ENCODE peak calls at places on chromosomes 2 and 18, in seven cellular contexts. B, A, G, X, N, E and V are unnamed samples. For H3K4me1, the result is how much of the 10 kb centered on the place peaks cover.

GRCh38 chr2:99031991-99032390 is 96.0 kb upstream of the CRACDL start:
- DNase-seq in N (no peak), X (no peak), E (no peak), A (no peak), B (no peak), G (no peak), V (no peak)

GRCh38 chr2:219273887-219274391 is 5.2 kb upstream of the DNAJB2 start:
- DNase-seq in G (peak), X (no peak), B (no peak), E (no peak), A (no peak), N (no peak), V (no peak)

GRCh38 chr2:11546072-11546471 is 12.2 kb downstream of the GREB1 start:
- DNase-seq in N (no peak), X (no peak), E (no peak), G (no peak), A (no peak), B (no peak), V (no peak)

GRCh38 chr2:31581124-31581795 is 522 bp upstream of the SRD5A2 start:
- DNase-seq in N (no peak), A (no peak), X (no peak), G (no peak), B (no peak), E (no peak), V (no peak)

GRCh38 chr18:28802546-28802945 is 625.6 kb upstream of the CDH2 start:
- DNase-seq in E (no peak), X (no peak), G (no peak), A (no peak), N (no peak), B (no peak), V (no peak)

GRCh38 chr2:56357655-56358295 is 174.0 kb downstream of the CCDC85A start:
- DNase-seq in E (no peak), A (no peak), B (no peak), X (no peak), N (no peak), G (no peak), V (no peak)

GRCh38 chr2:143553261-143553660 is 424.0 kb downstream of the ARHGAP15 start:
- DNase-seq in N (no peak), B (no peak), X (no peak), G (no peak), A (no peak), E (no peak), V (no peak)

GRCh38 chr18:47926101-47926850 is 4.2 kb downstream of the SMAD2 start:
- DNase-seq in A (no peak), N (no peak), G (no peak), E (no peak), B (no peak), X (no peak), V (no peak)

GRCh38 chr2:15750822-15751221 is 159.2 kb downstream of the DDX1 start:
- DNase-seq in G (no peak), X (no peak), N (no peak), A (no peak), E (no peak), B (no peak), V (no peak)

GRCh38 chr2:111100765-111101162 is 19.9 kb upstream of the BCL2L11 start:
- DNase-seq in X (no peak), A (no peak), G (no peak), B (no peak), N (no peak), E (no peak), V (no peak)

GRCh38 chr2:192035731-192036442 is 158.8 kb downstream of the TMEFF2 start:
- DNase-seq in E (no peak), X (no peak), N (no peak), G (no peak), A (no peak), B (no peak), V (no peak)

GRCh38 chr2:118050386-118050785 is 36.5 kb upstream of the CCDC93 start:
- DNase-seq in N (no peak), B (no peak), X (no peak), E (no peak), A (no peak), G (no peak), V (no peak)

GRCh38 chr2:203585541-203585940 is 50.4 kb upstream of the RAPH1 start:
- DNase-seq in X (no peak), G (no peak), N (no peak), A (no peak), E (no peak), B (no peak), V (no peak)

GRCh38 chr2:98702127-98702802 is 28.7 kb downstream of the MGAT4A start:
- DNase-seq in N (no peak), B (no peak), G (no peak), A (no peak), X (no peak), E (no peak), V (no peak)

GRCh38 chr2:183995632-183996031 is 602.7 kb upstream of the ZNF804A start:
- DNase-seq in B (no peak), N (no peak), G (no peak), X (no peak), E (no peak), A (no peak), V (no peak)

GRCh38 chr2:19879115-19879514 is 22.7 kb downstream of the TTC32 start:
- DNase-seq in E (no peak), A (no peak), B (no peak), N (no peak), X (no peak), G (no peak), V (peak)

GRCh38 chr18:23438046-23438377 is 15.1 kb upstream of the RIOK3 start:
- DNase-seq in G (no peak), E (no peak), X (no peak), B (no peak), A (no peak), N (no peak), V (no peak)

GRCh38 chr18:26386421-26386820 is 160.2 kb downstream of the TAF4B start:
- DNase-seq in A (no peak), X (no peak), B (no peak), G (no peak), E (no peak), N (no peak), V (no peak)

GRCh38 chr2:169109502-169110409 is 40.4 kb downstream of the DHRS9 start:
- DNase-seq in G (peak), N (peak), X (peak), E (peak), A (peak), B (peak), V (no peak)

GRCh38 chr2:114699423-114699944 is 257.0 kb downstream of the DPP10 start:
- DNase-seq in X (no peak), N (no peak), A (no peak), G (no peak), B (no peak), E (no peak), V (no peak)

GRCh38 chr2:26982102-26982742 is 11.8 kb downstream of the MAPRE3 start:
- DNase-seq in B (no peak), A (peak), X (peak), E (no peak), G (no peak), N (peak), V (no peak)

GRCh38 chr2:216034065-216034464 is 20.7 kb upstream of the MREG start:
- DNase-seq in A (peak), N (peak), B (peak), E (peak), G (peak), X (peak), V (no peak)

GRCh38 chr2:118843492-118844132 is 3.8 kb downstream of the EN1 start:
- DNase-seq in B (peak), N (no peak), G (no peak), A (no peak), E (no peak), X (no peak), V (no peak)

GRCh38 chr2:152387046-152387445 is 52.1 kb downstream of the FMNL2 start:
- DNase-seq in G (no peak), A (no peak), X (no peak), B (no peak), N (no peak), E (no peak), V (no peak)

GRCh38 chr2:51781691-51782090 is 749.8 kb upstream of the NRXN1 start:
- DNase-seq in E (no peak), X (no peak), A (no peak), N (no peak), B (no peak), G (no peak), V (no peak)

GRCh38 chr2:17416891-17417391 is 101.3 kb downstream of the RAD51AP2 start:
- DNase-seq in A (no peak), X (no peak), E (no peak), B (no peak), G (peak), N (no peak), V (no peak)

GRCh38 chr2:233422050-233422639 is 67.9 kb downstream of the DGKD start:
- DNase-seq in G (no peak), B (peak), E (peak), X (peak), N (peak), A (no peak), V (no peak)

GRCh38 chr18:32771169-32771751 is 1.6 kb downstream of the KLHL14 start:
- DNase-seq in X (no peak), B (peak), E (no peak), G (peak), A (no peak), N (no peak), V (no peak)

GRCh38 chr18:394997-395383 is 105.5 kb downstream of the COLEC12 start:
- DNase-seq in G (no peak), B (no peak), N (no peak), E (no peak), A (no peak), X (no peak), V (no peak)

GRCh38 chr18:36638224-36638623 is 190.6 kb downstream of the TPGS2 start:
- DNase-seq in N (no peak), B (no peak), E (no peak), A (no peak), G (no peak), X (no peak), V (no peak)

GRCh38 chr18:48825101-48825745 is 125.5 kb downstream of the SMAD7 start:
- DNase-seq in A (no peak), N (no peak), X (peak), G (peak), E (no peak), B (peak), V (peak)

GRCh38 chr2:197137826-197138480 is 172.6 kb downstream of the ANKRD44 start:
- DNase-seq in E (no peak), X (no peak), N (no peak), A (no peak), G (no peak), B (no peak), V (no peak)

GRCh38 chr2:218979846-218980738 is 4.9 kb downstream of the FEV start:
- DNase-seq in X (peak), N (peak), A (peak), B (peak), G (peak), E (peak), V (no peak)

GRCh38 chr2:190328748-190329147 is 9.1 kb upstream of the HIBCH start:
- DNase-seq in E (no peak), G (no peak), X (no peak), B (no peak), A (no peak), N (no peak), V (no peak)

GRCh38 chr2:84022810-84023431 is 436.2 kb downstream of the SUCLG1 start:
- DNase-seq in G (no peak), E (no peak), X (no peak), N (no peak), A (peak), B (no peak), V (no peak)

GRCh38 chr18:31209041-31209440 is 46.4 kb upstream of the DSC1 start:
- DNase-seq in E (no peak), G (no peak), N (no peak), X (no peak), B (no peak), A (no peak), V (no peak)

GRCh38 chr2:235421618-235422017 is 72.2 kb upstream of the AGAP1 start:
- DNase-seq in G (no peak), B (no peak), A (no peak), X (no peak), E (no peak), N (no peak), V (no peak)

GRCh38 chr2:158716091-158716815 is 78.9 kb upstream of the DAPL1 start:
- DNase-seq in X (no peak), E (no peak), N (no peak), B (no peak), A (no peak), G (no peak), V (peak)

GRCh38 chr2:158712791-158713522 is 82.2 kb upstream of the DAPL1 start:
- DNase-seq in X (no peak), B (no peak), G (no peak), A (no peak), E (no peak), N (no peak), V (no peak)

GRCh38 chr2:158715352-158715751 is 79.8 kb upstream of the DAPL1 start:
- DNase-seq in A (no peak), E (no peak), B (no peak), X (no peak), N (no peak), G (no peak), V (no peak)

GRCh38 chr2:158714420-158714819 is 80.7 kb upstream of the DAPL1 start:
- DNase-seq in N (peak), G (no peak), E (no peak), B (no peak), X (no peak), A (no peak), V (peak)

DNA sequence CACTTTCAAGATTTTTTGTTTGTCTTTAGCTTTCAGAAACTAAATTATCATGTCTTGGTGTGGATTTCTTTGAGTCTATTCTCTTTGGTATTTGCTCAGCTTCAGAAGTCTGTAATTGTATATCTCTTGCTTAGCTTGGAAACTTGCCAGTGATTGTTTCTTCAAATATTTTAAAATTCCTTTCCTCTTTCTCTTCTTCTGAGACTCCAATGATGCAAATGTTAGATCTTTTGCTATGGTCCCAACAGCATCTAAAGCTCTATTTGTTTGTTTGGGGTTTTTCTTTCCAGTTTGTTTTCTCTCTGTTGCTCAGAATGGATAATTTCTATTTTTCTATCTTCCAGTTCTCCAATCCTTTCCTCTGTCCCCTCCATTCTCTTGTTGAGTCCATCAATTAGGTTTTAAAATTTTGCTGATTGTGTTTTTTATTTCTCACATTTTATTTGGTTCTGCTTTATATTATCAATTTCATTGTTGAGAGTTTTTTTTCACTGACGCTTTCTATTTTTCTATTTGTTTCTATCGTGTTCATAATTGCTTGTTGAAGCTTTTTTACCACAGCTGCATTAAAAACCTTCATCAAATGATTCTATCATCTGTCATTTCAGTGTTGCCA is 81.5 kb upstream of the DAPL1 start:
- DNase-seq in B (no peak), E (no peak), G (no peak), A (no peak), X (no peak), N (no peak), V (no peak)
- H3K4me1 ChIP-seq in B (under half), E (under half), G (under half), A (under half), X (under half), N (under half), V (under half)

GRCh38 chr2:214311031-214311533 is 99.8 kb upstream of the VWC2L start:
- DNase-seq in N (no peak), G (no peak), B (no peak), X (no peak), A (no peak), E (no peak), V (no peak)

GRCh38 chr2:214315324-214315723 is 95.5 kb upstream of the VWC2L start:
- DNase-seq in G (no peak), X (no peak), A (no peak), E (no peak), B (no peak), N (no peak), V (no peak)

GRCh38 chr2:214310319-214310718 is 100.5 kb upstream of the VWC2L start:
- DNase-seq in A (no peak), N (no peak), G (no peak), B (no peak), X (no peak), E (no peak), V (no peak)

GRCh38 chr2:214311931-214312749 is 98.7 kb upstream of the VWC2L start:
- DNase-seq in B (no peak), A (no peak), N (no peak), X (no peak), G (no peak), E (no peak), V (no peak)
- H3K4me3 ChIP-seq in B (no peak), A (no peak), N (no peak), X (no peak), G (no peak), E (no peak), V (no peak)

DNA sequence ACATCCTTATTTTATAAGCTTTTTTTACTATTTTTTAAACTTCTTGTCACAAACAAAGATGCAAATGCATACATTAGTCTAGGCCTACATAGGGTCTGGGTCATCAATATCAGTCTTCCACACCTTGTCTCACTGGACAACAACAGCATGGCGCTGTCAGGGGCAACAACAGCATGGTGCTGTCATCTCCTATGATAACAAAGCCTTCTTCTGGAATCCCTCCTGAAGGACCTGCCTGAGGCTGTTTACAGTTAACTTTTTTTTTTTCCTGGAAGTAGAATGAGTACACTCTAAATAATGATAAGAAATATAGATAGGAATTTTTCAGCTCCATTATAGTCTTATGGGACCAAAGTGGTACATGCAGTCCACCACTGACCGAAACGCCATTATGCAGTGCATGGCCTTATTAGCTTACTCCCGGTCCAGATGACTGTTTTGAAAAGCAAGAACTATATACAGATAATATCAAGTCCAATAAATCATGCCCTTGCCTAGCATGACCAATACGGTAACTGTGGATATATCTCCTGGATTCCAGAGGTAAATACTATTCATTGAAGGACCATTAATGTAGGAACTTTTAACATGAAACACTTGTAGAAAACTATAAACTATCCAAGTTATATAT is 38.4 kb downstream of the TCF4 start:
- DNase-seq in X (no peak), B (no peak), E (no peak), N (no peak), A (no peak), G (no peak), V (no peak)
- H3K4me1 ChIP-seq in X (under half), B (under half), E (under half), N (under half), A (under half), G (under half), V (under half)

GRCh38 chr2:8627019-8627691 is 54.7 kb upstream of the ID2 start:
- DNase-seq in N (no peak), X (peak), G (peak), A (no peak), E (no peak), B (no peak), V (no peak)
- H3K4me3 ChIP-seq in N (no peak), X (no peak), G (no peak), A (no peak), E (no peak), B (no peak), V (no peak)

DNA sequence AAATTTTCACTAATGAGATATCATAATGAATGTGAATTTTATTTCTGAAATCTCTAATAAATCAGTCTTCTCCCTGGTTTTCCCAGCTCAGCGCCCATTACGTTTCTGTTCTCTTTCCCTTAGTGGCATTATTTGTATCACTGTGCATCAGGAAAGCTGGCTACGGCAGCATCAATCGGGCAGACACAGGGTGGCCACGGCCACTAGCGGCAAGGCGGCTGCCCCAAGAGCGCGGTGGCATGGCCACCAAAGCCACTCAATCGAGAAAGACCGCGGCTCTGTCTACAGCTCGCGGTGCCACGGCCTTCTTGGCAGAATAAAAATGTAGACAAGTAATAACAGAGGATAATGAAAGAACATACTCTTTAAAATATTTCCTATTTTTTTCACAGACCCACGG is 168.0 kb downstream of the RPIA start:
- DNase-seq in B (no peak), A (no peak), G (no peak), N (no peak), E (no peak), X (no peak), V (no peak)
- H3K4me1 ChIP-seq in B (under half), A (under half), G (under half), N (under half), E (under half), X (under half), V (under half)

GRCh38 chr2:176122266-176122632 is 270 bp upstream of the HOXD9 start:
- DNase-seq in G (no peak), X (no peak), B (peak), N (no peak), E (no peak), A (no peak), V (no peak)

GRCh38 chr2:176121377-176122111 is 975 bp upstream of the HOXD9 start:
- DNase-seq in B (no peak), E (no peak), N (no peak), A (no peak), X (no peak), G (peak), V (no peak)

GRCh38 chr2:176123483-176123843 is 944 bp downstream of the HOXD9 start:
- DNase-seq in E (no peak), X (no peak), B (no peak), A (no peak), N (no peak), G (no peak), V (no peak)

GRCh38 chr2:176123847-176124273 is 1.3 kb downstream of the HOXD9 start:
- DNase-seq in N (no peak), B (peak), X (no peak), G (peak), A (no peak), E (no peak), V (no peak)

GRCh38 chr2:176122633-176123482 is at the start of gene HOXD9:
- DNase-seq in A (peak), X (no peak), B (peak), N (no peak), G (peak), E (no peak), V (no peak)
- H3K4me3 ChIP-seq in A (peak), X (peak), B (peak), N (no peak), G (peak), E (peak), V (peak)

DNA sequence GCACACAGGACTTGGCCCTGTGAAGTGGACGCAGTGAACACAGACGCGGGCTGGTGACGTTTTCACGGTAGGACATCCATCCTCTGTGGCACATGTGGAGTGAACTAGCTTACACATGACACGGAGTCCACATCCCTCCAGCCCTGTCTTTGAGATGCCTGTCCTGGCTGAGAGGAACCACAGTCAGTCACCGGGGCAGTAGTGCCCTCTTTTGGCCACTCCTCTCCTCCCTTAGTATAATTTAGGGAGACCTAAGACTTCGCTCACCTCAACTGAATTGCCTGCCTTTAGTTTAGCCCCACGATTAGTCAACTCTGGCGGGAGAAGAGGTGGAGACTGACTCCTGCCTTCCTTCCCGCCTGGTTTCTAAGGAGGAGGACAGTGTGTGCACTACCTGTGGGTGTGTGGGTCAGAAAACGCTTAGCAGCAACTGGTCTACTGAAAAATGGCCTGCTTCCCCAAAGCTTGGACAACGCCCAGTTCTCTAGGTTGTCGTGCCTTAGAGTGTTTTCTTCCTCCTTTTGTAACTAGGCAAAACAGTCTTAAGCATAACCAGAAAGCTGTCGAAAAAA is 70.6 kb downstream of the MBP start:
- DNase-seq in A (no peak), X (peak), E (no peak), B (peak), G (no peak), N (no peak), V (no peak)
- H3K4me1 ChIP-seq in A (under half), X (half or more), E (half or more), B (half or more), G (under half), N (under half), V (under half)